ENCODE peak calls at places on chromosomes 7 and 10, in ten cellular contexts. V, P, E, Y, F, Z, K, O, A and D are unnamed samples.

GRCh38 chr10:71726673-71727428 is 7.3 kb upstream of the C10orf105 start:
- DNase-seq in K (no peak), Y (no peak), F (no peak), V (peak), O (no peak), A (no peak), P (no peak), E (peak), Z (no peak), D (no peak)

GRCh38 chr7:6590645-6591110 is 857 bp downstream of the INTS15 start:
- DNase-seq in E (no peak), O (no peak), P (no peak), F (no peak), Y (no peak), Z (no peak), K (no peak), V (peak), A (no peak), D (no peak)

GRCh38 chr10:114017266-114017665 is 26.4 kb upstream of the ADRB1 start:
- DNase-seq in P (no peak), Y (no peak), E (no peak), A (no peak), V (no peak), Z (no peak), F (no peak), O (no peak), K (no peak), D (no peak)

GRCh38 chr7:40316176-40316575 is 181.4 kb downstream of the SUGCT start:
- DNase-seq in Y (no peak), K (no peak), F (no peak), A (no peak), V (no peak), O (no peak), Z (no peak), P (no peak), E (no peak), D (no peak)

GRCh38 chr10:110758898-110759297 is 112.8 kb upstream of the PDCD4 start:
- DNase-seq in Y (peak), K (no peak), Z (no peak), O (no peak), E (no peak), A (no peak), F (no peak), V (no peak), P (no peak), D (no peak)

GRCh38 chr7:37116043-37116701 is 332.5 kb downstream of the ELMO1 start:
- DNase-seq in Y (no peak), E (no peak), K (no peak), Z (no peak), P (no peak), F (no peak), V (no peak), A (no peak), O (no peak), D (no peak)

GRCh38 chr7:54955296-54955695 is 63.5 kb upstream of the EGFR start:
- DNase-seq in O (no peak), V (no peak), F (no peak), K (no peak), Z (no peak), P (no peak), A (no peak), E (no peak), Y (no peak), D (no peak)

GRCh38 chr7:49773082-49773938 is at the start of gene VWC2:
- DNase-seq in F (peak), E (peak), O (no peak), A (no peak), P (no peak), Y (no peak), K (no peak), V (no peak), Z (no peak), D (no peak)

GRCh38 chr10:62057359-62057758 is 155.9 kb downstream of the ARID5B start:
- DNase-seq in A (peak), V (no peak), E (no peak), F (no peak), O (no peak), P (no peak), K (no peak), Y (no peak), Z (no peak), D (no peak)

GRCh38 chr10:62058896-62059423 is 157.5 kb downstream of the ARID5B start:
- DNase-seq in Z (no peak), A (no peak), V (no peak), P (no peak), F (no peak), E (no peak), O (no peak), K (no peak), Y (no peak), D (no peak)

GRCh38 chr10:62058476-62058875 is 157.0 kb downstream of the ARID5B start:
- DNase-seq in O (no peak), V (no peak), K (no peak), A (no peak), Y (no peak), E (no peak), P (no peak), F (no peak), Z (no peak), D (no peak)

GRCh38 chr10:62056660-62057059 is 155.2 kb downstream of the ARID5B start:
- DNase-seq in V (no peak), Z (no peak), Y (peak), P (no peak), A (no peak), O (no peak), F (no peak), K (no peak), E (no peak), D (no peak)

GRCh38 chr10:62057872-62058271 is 156.4 kb downstream of the ARID5B start:
- DNase-seq in E (no peak), P (no peak), V (no peak), O (no peak), F (no peak), A (no peak), Y (no peak), K (no peak), Z (no peak), D (no peak)
- H3K27ac ChIP-seq in E (peak), P (peak), V (no peak), O (peak), F (peak), A (peak), Y (no peak), K (peak), Z (peak), D (peak)

GRCh38 chr10:133438711-133439273 is 14.4 kb upstream of the SPRN start:
- DNase-seq in Y (peak), V (peak), E (no peak), F (no peak), A (no peak), O (no peak), Z (no peak), K (no peak), P (no peak), D (peak)
- TF ChIP-seq CTCF in Y (peak), V (peak), E (no peak), F (no peak), A (no peak), O (no peak), Z (no peak), K (no peak), P (no peak), D (no peak)

GRCh38 chr10:132544744-132545658 is 7.4 kb downstream of the INPP5A start:
- DNase-seq in Z (no peak), V (peak), Y (no peak), A (no peak), E (peak), F (peak), P (peak), O (no peak), K (peak), D (peak)
- H3K4me3 ChIP-seq in Z (peak), V (peak), Y (no peak), A (no peak), E (no peak), F (no peak), P (no peak), O (no peak), K (peak), D (no peak)

GRCh38 chr10:119001717-119002500 is 27.6 kb upstream of the NANOS1 start:
- DNase-seq in V (no peak), K (peak), Z (no peak), F (no peak), A (no peak), P (no peak), O (no peak), Y (no peak), E (no peak), D (no peak)
- H3K27ac ChIP-seq in V (no peak), K (no peak), Z (no peak), F (no peak), A (no peak), P (no peak), O (no peak), Y (no peak), E (no peak), D (no peak)